ENCODE peak calls at places on chromosomes 5 and 9, in five cellular contexts. H is effector memory CD4-positive, alpha-beta T cell; O is amygdala; I is cortex of kidney; W is fibroblast of pulmonary artery. A is an unnamed sample.

GRCh38 chr9:114488398-114489129 is 16.7 kb downstream of the WHRN start:
- DNase-seq in H (no peak), O (no peak), I (no peak), W (no peak), A (no peak)

GRCh38 chr5:15587941-15588340 is 88.0 kb downstream of the FBXL7 start:
- DNase-seq in H (no peak), O (no peak), I (no peak), W (peak), A (no peak)

GRCh38 chr5:113266227-113266912 is 168.4 kb downstream of the TSSK1B start:
- DNase-seq in H (no peak), O (no peak), I (no peak), W (peak), A (no peak)

GRCh38 chr9:129210125-129210524 is 32.1 kb upstream of the IER5L start:
- DNase-seq in H (no peak), O (no peak), I (no peak), W (no peak), A (no peak)

GRCh38 chr9:91177081-91177480 is 184.6 kb downstream of the AUH start:
- DNase-seq in H (no peak), O (no peak), I (no peak), W (no peak), A (no peak)

GRCh38 chr5:118956727-118957126 is 31.6 kb downstream of the DTWD2 start:
- DNase-seq in H (no peak), O (no peak), I (no peak), W (peak), A (no peak)

GRCh38 chr9:136172412-136173079 is 32.4 kb downstream of the LHX3 start:
- DNase-seq in H (no peak), O (no peak), I (no peak), W (no peak), A (no peak)

GRCh38 chr5:80216096-80216495 is 39.8 kb downstream of the SERINC5 start:
- DNase-seq in H (no peak), O (no peak), I (no peak), W (no peak), A (peak)

GRCh38 chr5:146213210-146213838 is 9.9 kb downstream of the RBM27 start:
- DNase-seq in H (no peak), O (no peak), I (no peak), W (peak), A (no peak)

GRCh38 chr5:147708708-147709107 is 73.8 kb downstream of the JAKMIP2 start:
- DNase-seq in H (no peak), O (no peak), I (no peak), W (no peak), A (no peak)

GRCh38 chr5:139394123-139394653 is 716 bp downstream of the PROB1 start:
- DNase-seq in H (peak), O (no peak), I (no peak), W (no peak), A (no peak)

GRCh38 chr9:124658165-124659017 is 112.7 kb downstream of the NR6A1 start:
- DNase-seq in H (no peak), O (peak), I (no peak), W (peak), A (no peak)

GRCh38 chr9:89531766-89532165 is 33.9 kb upstream of the SEMA4D start:
- DNase-seq in H (no peak), O (no peak), I (no peak), W (no peak), A (no peak)